ENCODE peak calls at places on chromosomes 2 and 18, in four cellular contexts. G is CD8-positive, alpha-beta T cell; P is GM10248; H is Calu3. Y is an unnamed sample.

GRCh38 chr2:196640031-196640548 is 575 bp downstream of the CCDC150 start:
- DNase-seq in H (no peak), G (no peak), P (no peak), Y (no peak)

GRCh38 chr18:49915352-49915751 is 102.0 kb upstream of the ACAA2 start:
- DNase-seq in P (no peak), H (no peak), G (no peak), Y (no peak)

GRCh38 chr2:23291274-23291673 is 93.7 kb upstream of the KLHL29 start:
- DNase-seq in P (no peak), H (no peak), G (no peak), Y (no peak)

GRCh38 chr2:102932521-102932920 is 170.7 kb downstream of the TMEM182 start:
- DNase-seq in G (no peak), P (no peak), H (no peak), Y (no peak)

GRCh38 chr2:229836847-229837246 is 85.0 kb downstream of the TRIP12 start:
- DNase-seq in G (no peak), H (no peak), P (no peak), Y (no peak)

GRCh38 chr2:17541514-17541950 is 1.0 kb downstream of the VSNL1 start:
- DNase-seq in G (no peak), P (no peak), H (no peak), Y (no peak)

GRCh38 chr2:86280191-86280667 is 57.2 kb downstream of the REEP1 start:
- DNase-seq in P (no peak), H (no peak), G (no peak), Y (no peak)

GRCh38 chr18:24199563-24199962 is 60.7 kb downstream of the CABYR start:
- DNase-seq in G (no peak), H (no peak), P (no peak), Y (no peak)

GRCh38 chr2:21358971-21359370 is 235.2 kb downstream of the TDRD15 start:
- DNase-seq in H (no peak), P (no peak), G (no peak), Y (no peak)

GRCh38 chr2:86225581-86225980 is 26.3 kb downstream of the MRPL35 start:
- DNase-seq in G (peak; percentile 22), P (peak; percentile 82), H (no peak), Y (peak; percentile 37)

GRCh38 chr18:48356909-48357631 is 52.1 kb downstream of the ZBTB7C start:
- DNase-seq in G (no peak), H (no peak), P (no peak), Y (no peak)

GRCh38 chr2:26244479-26245230 is at the start of the genes HADHA and HADHB:
- DNase-seq in G (peak; percentile 72), P (peak; percentile 90), H (peak; percentile 92), Y (peak; percentile 88)

GRCh38 chr18:79904357-79905147 is 46.9 kb downstream of the SLC66A2 start:
- DNase-seq in G (no peak), P (no peak), H (no peak), Y (no peak)

GRCh38 chr2:23691576-23691975 is 235.3 kb downstream of the ATAD2B start:
- DNase-seq in G (no peak), H (no peak), P (no peak), Y (no peak)

GRCh38 chr18:39462436-39462835 is 1896.8 kb upstream of the CELF4 start:
- DNase-seq in G (no peak), H (no peak), P (no peak), Y (no peak)

GRCh38 chr18:46314011-46314410 is 209.8 kb downstream of the HAUS1 start:
- DNase-seq in G (no peak), P (no peak), H (no peak), Y (no peak)

GRCh38 chr18:46310675-46311345 is 206.6 kb downstream of the HAUS1 start:
- DNase-seq in P (no peak), H (no peak), G (no peak), Y (no peak)

GRCh38 chr18:46310258-46310657 is 206.1 kb downstream of the HAUS1 start:
- DNase-seq in G (no peak), P (no peak), H (no peak), Y (no peak)

GRCh38 chr18:46313521-46313920 is 209.3 kb downstream of the HAUS1 start:
- DNase-seq in H (no peak), G (no peak), P (no peak), Y (no peak)

GRCh38 chr18:46311491-46311890 is 207.3 kb downstream of the HAUS1 start:
- DNase-seq in H (no peak), P (no peak), G (no peak), Y (no peak)
- TF ChIP-seq CTCF in H (no peak), P (no peak), G (no peak), Y (no peak)

GRCh38 chr2:69123182-69123581 is 110.2 kb downstream of the ANTXR1 start:
- DNase-seq in P (no peak), H (no peak), G (no peak), Y (no peak)
- TF ChIP-seq CTCF in P (no peak), H (no peak), G (no peak), Y (no peak)

GRCh38 chr2:71778514-71779305 is 325.3 kb downstream of the DYSF start:
- DNase-seq in H (no peak), G (no peak), P (no peak), Y (no peak)
- TF ChIP-seq CTCF in H (no peak), G (no peak), P (no peak), Y (no peak)

GRCh38 chr2:6354546-6354945 is 511.2 kb downstream of the CMPK2 start:
- DNase-seq in H (no peak), P (no peak), G (no peak), Y (no peak)

GRCh38 chr2:6358542-6358941 is 507.2 kb downstream of the CMPK2 start:
- DNase-seq in G (no peak), P (no peak), H (no peak), Y (no peak)

GRCh38 chr2:6358985-6359384 is 506.7 kb downstream of the CMPK2 start:
- DNase-seq in G (no peak), H (no peak), P (no peak), Y (no peak)

GRCh38 chr2:6353669-6354068 is 512.0 kb downstream of the CMPK2 start:
- DNase-seq in P (peak; percentile 64), G (no peak), H (no peak), Y (no peak)

DNA sequence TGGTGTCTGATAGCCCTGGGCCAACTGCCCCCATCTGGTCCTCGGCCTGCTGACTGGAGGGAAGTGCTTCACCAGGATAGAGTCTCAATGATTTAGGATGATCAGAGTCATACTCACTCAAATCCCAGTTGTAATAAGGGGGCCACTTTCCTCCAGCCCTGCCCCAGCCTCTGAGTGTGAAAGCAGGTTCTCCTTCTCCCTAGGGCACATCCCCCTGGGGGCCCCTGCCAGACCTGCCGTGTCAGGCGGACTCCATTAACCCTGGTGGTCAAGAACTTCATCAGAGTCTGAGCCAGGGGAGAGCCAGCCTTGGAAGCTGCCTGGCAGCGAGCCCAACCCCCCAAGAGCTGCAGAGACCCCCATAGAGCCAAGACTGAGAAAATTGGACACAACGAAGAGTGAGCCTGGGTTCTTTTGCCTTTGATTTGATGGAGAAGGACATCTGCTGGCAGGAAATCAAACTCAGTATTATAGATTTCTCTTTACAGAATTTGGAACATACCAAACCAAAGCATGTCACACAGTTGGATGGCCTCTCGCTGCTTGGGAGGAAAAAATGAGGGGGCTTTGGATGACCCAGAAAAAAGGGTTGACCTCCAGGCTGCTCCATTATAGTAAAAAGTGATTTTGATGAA is 509.5 kb downstream of the CMPK2 start:
- DNase-seq in H (no peak), P (no peak), G (no peak), Y (no peak)
- TF ChIP-seq CTCF in H (no peak), P (peak; percentile 10), G (no peak), Y (no peak)

GRCh38 chr18:12654971-12655370 is 2.9 kb downstream of the SPIRE1 start:
- DNase-seq in H (no peak), G (no peak), P (no peak), Y (no peak)

GRCh38 chr18:12659904-12660605 is 2.1 kb upstream of the SPIRE1 start:
- DNase-seq in G (peak; percentile 14), H (peak; percentile 71), P (peak; percentile 65), Y (no peak)

GRCh38 chr18:12656671-12657047 is 1.2 kb downstream of the SPIRE1 start:
- DNase-seq in P (no peak), G (no peak), H (no peak), Y (no peak)

GRCh38 chr18:12657048-12657848 is 659 bp downstream of the SPIRE1 start:
- DNase-seq in P (peak; percentile 46), G (no peak), H (peak; percentile 21), Y (peak; percentile 30)

GRCh38 chr18:12657849-12658829 is at the start of gene SPIRE1:
- DNase-seq in P (peak; percentile 78), H (peak; percentile 81), G (peak; percentile 24), Y (peak; percentile 52)
- TF ChIP-seq CTCF in P (no peak), H (no peak), G (no peak), Y (no peak)

DNA sequence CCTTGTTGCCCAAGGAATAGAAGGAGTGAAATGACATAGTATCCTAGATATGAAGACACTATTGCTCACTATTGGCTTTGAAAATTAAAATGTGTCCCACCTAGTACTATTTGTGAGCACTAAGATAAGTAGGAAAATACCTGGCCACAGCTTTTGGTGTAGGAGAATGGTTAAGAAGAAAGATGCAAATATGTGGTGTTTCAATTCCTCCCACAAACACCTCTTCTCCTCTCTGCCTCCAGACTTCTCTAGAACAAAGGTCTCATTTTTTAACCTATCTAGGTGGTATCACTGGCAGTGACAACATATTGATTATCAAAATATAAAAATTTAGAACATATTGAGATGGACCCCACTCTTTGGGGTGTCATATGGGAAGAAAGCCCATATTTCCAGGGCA is 929.9 kb upstream of the FANCL start:
- DNase-seq in G (no peak), P (peak; percentile 12), H (no peak), Y (no peak)
- TF ChIP-seq CTCF in G (no peak), P (no peak), H (no peak), Y (no peak)

GRCh38 chr2:218983263-218983970 is 1.6 kb downstream of the FEV start:
- DNase-seq in G (no peak), H (peak; percentile 40), P (no peak), Y (no peak)

GRCh38 chr2:218979846-218980738 is 4.9 kb downstream of the FEV start:
- DNase-seq in H (peak; percentile 92), G (peak; percentile 74), P (peak; percentile 86), Y (peak; percentile 78)

GRCh38 chr2:218980800-218981389 is 4.1 kb downstream of the FEV start:
- DNase-seq in P (no peak), H (no peak), G (no peak), Y (no peak)

GRCh38 chr2:218982312-218983262 is 2.4 kb downstream of the FEV start:
- DNase-seq in G (no peak), H (no peak), P (no peak), Y (no peak)

DNA sequence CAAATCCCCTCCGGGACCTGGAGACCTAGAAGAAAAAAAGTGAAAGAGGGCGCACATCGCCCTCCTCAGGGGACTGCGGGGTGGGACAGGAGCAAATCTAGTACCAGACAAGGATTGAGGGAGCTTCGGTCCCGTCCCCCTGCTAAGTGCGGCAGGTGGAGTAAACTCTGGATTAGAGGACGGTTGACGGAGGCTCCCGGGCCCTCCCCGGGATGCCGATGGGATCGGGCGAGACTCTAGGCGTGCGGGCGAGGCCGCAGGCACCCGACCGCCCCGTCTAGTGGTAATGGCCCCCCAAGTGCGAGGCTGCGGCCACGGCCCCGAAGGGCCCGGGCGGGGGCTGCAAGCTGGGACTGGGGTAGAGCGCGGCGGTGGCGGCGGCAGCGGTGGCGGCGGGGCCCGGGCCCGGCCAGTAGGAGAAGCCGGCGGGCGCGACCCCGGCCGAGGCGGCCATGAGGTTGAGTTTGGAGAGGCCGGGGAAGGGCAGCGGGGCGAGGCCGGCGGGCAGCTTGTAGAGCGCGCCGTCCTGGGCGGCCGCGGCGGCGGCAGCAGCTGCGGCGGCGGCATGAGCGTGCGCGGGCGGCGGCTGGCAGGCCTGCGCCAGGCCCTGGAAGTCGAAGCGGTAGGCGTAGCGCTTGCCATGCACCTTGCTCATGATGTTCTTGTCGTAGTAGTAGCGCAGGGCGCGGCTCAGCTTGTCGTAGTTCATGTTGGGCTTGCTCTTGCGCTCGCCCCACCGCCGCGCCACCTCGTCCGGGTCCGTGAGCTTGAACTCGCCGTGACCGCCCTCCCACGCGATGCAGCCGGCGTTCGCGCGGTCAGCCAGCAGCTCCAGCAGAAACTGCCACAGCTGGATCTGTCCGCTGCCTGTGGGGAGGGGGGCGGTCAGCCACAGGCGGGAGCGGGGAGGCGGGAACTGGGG is 3.3 kb downstream of the FEV start:
- DNase-seq in H (peak; percentile 38), G (no peak), P (no peak), Y (peak; percentile 37)
- TF ChIP-seq CTCF in H (no peak), G (no peak), P (no peak), Y (no peak)

Y was measured in activated B cell treated with CpG ODN at 0.5 μM for 24 hours.